ENCODE peak calls at places on chromosomes 2 and 18, in seven cellular contexts. X is neural crest cell; G is CD8-positive, alpha-beta memory T cell; P is stimulated activated CD4-positive, alpha-beta T cell treated with anti-CD3 and anti-CD28 coated beads, Interleukin-12 subunit alpha, Interleukin-12 subunit beta, amount 100 ng/mL, for 4 hours; V is NCI-H524 treated with DMSO at 0.1 percent for 48 hours; L is memory B cell; E is amygdala. W is an unnamed sample.

GRCh38 chr2:170974304-170974993 is 45.4 kb downstream of the GORASP2 start:
- DNase-seq in X (no peak), G (no peak), P (no peak), V (no peak), L (no peak), E (no peak), W (no peak)

GRCh38 chr18:31510319-31510718 is 12.3 kb downstream of the DSG2 start:
- DNase-seq in X (no peak), G (no peak), P (no peak), V (no peak), L (no peak), E (no peak), W (no peak)

GRCh38 chr2:64202206-64202864 is 58.1 kb upstream of the PELI1 start:
- DNase-seq in X (no peak), G (no peak), P (no peak), V (no peak), L (no peak), E (no peak), W (no peak)

GRCh38 chr2:74735009-74735408 is 81.0 kb downstream of the SEMA4F start:
- DNase-seq in X (no peak), G (no peak), P (no peak), V (no peak), L (no peak), E (no peak), W (no peak)

GRCh38 chr2:135023886-135024285 is 23.4 kb downstream of the MAP3K19 start:
- DNase-seq in X (no peak), G (no peak), P (no peak), V (no peak), L (no peak), E (no peak), W (no peak)

GRCh38 chr2:45191096-45191863 is 182.0 kb upstream of the SIX2 start:
- DNase-seq in X (no peak), G (no peak), P (no peak), V (no peak), L (no peak), E (no peak), W (no peak)

GRCh38 chr2:96318723-96319122 is 6.4 kb upstream of the ITPRIPL1 start:
- DNase-seq in X (no peak), G (no peak), P (no peak), V (no peak), L (no peak), E (no peak), W (no peak)

GRCh38 chr2:231936491-231936890 is 10.3 kb upstream of the NPPC start:
- DNase-seq in X (no peak), G (no peak), P (no peak), V (no peak), L (no peak), E (no peak), W (no peak)

GRCh38 chr2:237818066-237818473 is 19.5 kb downstream of the RBM44 start:
- DNase-seq in X (no peak), G (no peak), P (no peak), V (no peak), L (no peak), E (no peak), W (no peak)

GRCh38 chr2:238320648-238321281 is 447 bp downstream of the TRAF3IP1 start:
- DNase-seq in X (no peak), G (no peak), P (no peak), V (no peak), L (no peak), E (no peak), W (no peak)

GRCh38 chr2:106638043-106638442 is 150.9 kb downstream of the CD8B2 start:
- DNase-seq in X (no peak), G (no peak), P (no peak), V (no peak), L (no peak), E (no peak), W (no peak)

GRCh38 chr2:96121414-96121813 is 5.0 kb upstream of the ADRA2B start:
- DNase-seq in X (no peak), G (no peak), P (no peak), V (no peak), L (no peak), E (no peak), W (no peak)

GRCh38 chr2:236578980-236579745 is 9.5 kb downstream of the ACKR3 start:
- DNase-seq in X (no peak), G (no peak), P (no peak), V (no peak), L (no peak), E (no peak), W (no peak)

GRCh38 chr2:40403233-40403841 is 48.6 kb downstream of the SLC8A1 start:
- DNase-seq in X (no peak), G (no peak), P (no peak), V (no peak), L (no peak), E (no peak), W (no peak)